ENCODE peak calls at places on chromosomes 1 and 21, in six cellular contexts. U, E, D, I, K and V are unnamed samples.

GRCh38 chr1:201090536-201090935 is 21.7 kb downstream of the CACNA1S start:
- DNase-seq in U (no peak), E (no peak), D (no peak), I (no peak), K (no peak), V (no peak)

GRCh38 chr1:169348356-169349036 is 19.1 kb downstream of the NME7 start:
- DNase-seq in U (no peak), E (peak), D (no peak), I (peak), K (peak), V (peak)

GRCh38 chr1:213852107-213852506 is 135.7 kb upstream of the PROX1 start:
- DNase-seq in U (no peak), E (no peak), D (no peak), I (no peak), K (no peak), V (no peak)

GRCh38 chr1:191714810-191715209 is 443.5 kb upstream of the RGS18 start:
- DNase-seq in U (no peak), E (no peak), D (no peak), I (no peak), K (no peak), V (no peak)

GRCh38 chr1:159829822-159830455 is 3.3 kb downstream of the SLAMF8 start:
- DNase-seq in U (no peak), E (no peak), D (no peak), I (no peak), K (no peak), V (no peak)

GRCh38 chr1:53957231-53957818 is 11.2 kb downstream of the LRRC42 start:
- DNase-seq in U (no peak), E (no peak), D (no peak), I (no peak), K (no peak), V (no peak)

GRCh38 chr1:27393641-27394281 is 1.3 kb downstream of the GPR3 start:
- DNase-seq in U (no peak), E (no peak), D (no peak), I (no peak), K (no peak), V (no peak)

GRCh38 chr1:51877434-51878306 is 857 bp downstream of the NRDC start:
- DNase-seq in U (no peak), E (peak), D (no peak), I (no peak), K (peak), V (peak)

GRCh38 chr1:223417444-223417843 is 24.2 kb downstream of the CCDC185 start:
- DNase-seq in U (no peak), E (no peak), D (no peak), I (no peak), K (no peak), V (no peak)

GRCh38 chr1:109954180-109954579 is 30.4 kb upstream of the AHCYL1 start:
- DNase-seq in U (no peak), E (no peak), D (no peak), I (no peak), K (no peak), V (no peak)

GRCh38 chr1:31410871-31411270 is 2.1 kb upstream of the SERINC2 start:
- DNase-seq in U (no peak), E (no peak), D (no peak), I (no peak), K (no peak), V (no peak)

GRCh38 chr21:31347435-31348032 is 3.5 kb upstream of the TIAM1 start:
- DNase-seq in U (no peak), E (peak), D (no peak), I (no peak), K (peak), V (no peak)

GRCh38 chr1:175597969-175598765 is 145.2 kb downstream of the TNR start:
- DNase-seq in U (no peak), E (no peak), D (no peak), I (no peak), K (no peak), V (no peak)

GRCh38 chr1:232880354-232880753 is 70.1 kb upstream of the NTPCR start:
- DNase-seq in U (no peak), E (peak), D (no peak), I (peak), K (peak), V (no peak)

GRCh38 chr1:46301406-46302090 is 1.9 kb downstream of the LRRC41 start:
- DNase-seq in U (no peak), E (peak), D (peak), I (no peak), K (no peak), V (peak)

GRCh38 chr1:20634594-20635084 is 1.4 kb downstream of the PINK1 start:
- DNase-seq in U (no peak), E (peak), D (no peak), I (peak), K (peak), V (no peak)